ENCODE peak calls at places on chromosomes 1 and 21, in four cellular contexts. B is HepG2, S is K562, G is H1. T is an unnamed sample.

GRCh38 chr1:109275706-109276345 is 7.1 kb downstream of the PSRC1 start:
- DNase-seq in S (peak; percentile 49), G (no peak), B (peak; percentile 48), T (no peak)

GRCh38 chr21:31351438-31351837 is 7.4 kb upstream of the TIAM1 start:
- DNase-seq in B (no peak), S (no peak), G (no peak), T (peak; percentile 6)

GRCh38 chr1:151832318-151832984 is 849 bp upstream of the RORC start:
- DNase-seq in G (no peak), B (peak; percentile 70), S (no peak), T (no peak)

GRCh38 chr1:15384301-15384901 is 25.3 kb upstream of the EFHD2 start:
- DNase-seq in B (no peak), S (no peak), G (peak; percentile 67), T (no peak)

GRCh38 chr1:1777510-1777909 is 760 bp downstream of the NADK start:
- DNase-seq in B (no peak), G (no peak), S (no peak), T (no peak)

GRCh38 chr21:41410767-41411448 is 15.1 kb upstream of the MX1 start:
- DNase-seq in S (no peak), B (no peak), G (no peak), T (no peak)

GRCh38 chr1:223765036-223765718 is 52.8 kb downstream of the CAPN2 start:
- DNase-seq in S (no peak), G (no peak), B (peak; percentile 93), T (no peak)

GRCh38 chr1:212007896-212008295 is 27.5 kb downstream of the INTS7 start:
- DNase-seq in G (no peak), B (no peak), S (no peak), T (no peak)

GRCh38 chr1:246765521-246765920 is 41.3 kb downstream of the SCCPDH start:
- DNase-seq in B (no peak), S (no peak), G (no peak), T (no peak)

GRCh38 chr1:212292250-212292924 is 7.2 kb downstream of the PPP2R5A start:
- DNase-seq in S (no peak), G (no peak), B (no peak), T (no peak)

GRCh38 chr1:209926045-209926444 is 12.0 kb upstream of the SYT14 start:
- DNase-seq in B (no peak), S (no peak), G (no peak), T (no peak)

GRCh38 chr1:16112558-16113555 is 39.4 kb upstream of the FAM131C start:
- DNase-seq in B (peak; percentile 90), G (peak; percentile 70), S (peak; percentile 57), T (no peak)

GRCh38 chr1:223772771-223773160 is 60.4 kb downstream of the CAPN2 start:
- DNase-seq in G (no peak), S (no peak), B (no peak), T (no peak)

GRCh38 chr1:208089971-208090755 is 154.0 kb downstream of the PLXNA2 start:
- DNase-seq in G (no peak), B (no peak), S (no peak), T (no peak)

GRCh38 chr1:173453982-173454381 is 23.2 kb upstream of the PRDX6 start:
- DNase-seq in G (no peak), S (no peak), B (no peak), T (no peak)

GRCh38 chr1:117820096-117820495 is 109.3 kb downstream of the GDAP2 start:
- DNase-seq in B (no peak), G (no peak), S (no peak), T (no peak)

GRCh38 chr21:28154121-28154520 is 838.6 kb downstream of the LTN1 start:
- DNase-seq in G (no peak), S (no peak), B (no peak), T (no peak)

GRCh38 chr1:209810783-209811182 is 4.8 kb upstream of the IRF6 start:
- DNase-seq in B (no peak), S (no peak), G (no peak), T (no peak)

GRCh38 chr1:28341591-28341990 is 12.8 kb downstream of the MED18 start:
- DNase-seq in G (no peak), S (no peak), B (no peak), T (no peak)

GRCh38 chr1:117780981-117781475 is 148.4 kb downstream of the GDAP2 start:
- DNase-seq in S (no peak), B (no peak), G (no peak), T (no peak)

GRCh38 chr1:109148838-109149555 is 35.1 kb downstream of the ELAPOR1 start:
- DNase-seq in S (no peak), B (no peak), G (no peak), T (no peak)

GRCh38 chr21:45309069-45309521 is 21.4 kb upstream of the POFUT2 start:
- DNase-seq in G (peak; percentile 95), S (peak; percentile 80), B (peak; percentile 69), T (peak; percentile 55)
- TF ChIP-seq PHF8 in G (no peak), S (no peak), B (no peak), T (no peak)

GRCh38 chr1:203754455-203754864 is 10.5 kb upstream of the LAX1 start:
- DNase-seq in G (no peak), S (no peak), B (no peak), T (no peak)
- TF ChIP-seq PHF8 in G (no peak), S (no peak), B (no peak), T (no peak)

GRCh38 chr1:206572835-206573771 is 39.2 kb downstream of the EIF2D start:
- DNase-seq in B (no peak), S (no peak), G (no peak), T (no peak)

GRCh38 chr1:206568779-206569352 is 43.4 kb downstream of the EIF2D start:
- DNase-seq in G (no peak), B (no peak), S (no peak), T (no peak)

GRCh38 chr1:206569548-206569947 is 42.7 kb downstream of the EIF2D start:
- DNase-seq in S (no peak), G (no peak), B (no peak), T (no peak)

GRCh38 chr1:206568256-206568655 is 44.0 kb downstream of the EIF2D start:
- DNase-seq in S (no peak), G (no peak), B (no peak), T (no peak)

GRCh38 chr1:206570529-206570928 is 41.7 kb downstream of the EIF2D start:
- DNase-seq in B (no peak), G (no peak), S (no peak), T (no peak)
- TF ChIP-seq PHF8 in B (no peak), G (no peak), S (no peak), T (no peak)

DNA sequence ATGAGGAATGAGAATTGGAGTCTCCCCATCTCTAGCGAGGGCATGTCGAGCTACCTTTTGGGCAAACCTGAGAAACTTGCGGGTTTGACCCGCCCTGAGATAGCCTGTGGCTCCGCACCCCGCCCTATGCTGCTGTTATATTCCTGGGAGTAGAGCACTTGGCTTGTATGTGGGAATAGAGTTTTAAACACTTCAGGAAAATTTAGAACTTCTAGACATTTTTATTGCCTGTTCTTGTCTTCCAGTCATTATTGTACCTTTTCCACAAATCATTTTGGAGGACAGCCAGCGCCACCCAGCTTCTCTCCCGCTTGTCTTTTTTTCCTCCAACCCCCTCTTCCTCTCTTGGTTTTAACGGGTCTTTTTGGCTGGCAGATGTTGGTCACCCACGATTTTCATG is 739 bp downstream of the GNPAT start:
- DNase-seq in S (peak; percentile 58), G (no peak), B (no peak), T (peak; percentile 63)
- TF ChIP-seq PHF8 in S (no peak), G (no peak), B (no peak), T (no peak)

GRCh38 chr1:93475691-93476090 is 27.8 kb downstream of the FNBP1L start:
- DNase-seq in B (no peak), S (no peak), G (no peak), T (no peak)
- TF ChIP-seq PHF8 in B (no peak), S (no peak), G (no peak), T (no peak)

T was measured in A549.